ENCODE peak calls at places on chromosomes 2 and 18, in six cellular contexts. R is H1, L is H9, X is IMR-90, Y is neuronal stem cell, S is mesendoderm. C is an unnamed sample.

GRCh38 chr18:35114305-35114704 is 73.1 kb downstream of the MAPRE2 start:
- DNase-seq in R (no peak), L (no peak), X (no peak), Y (no peak), S (no peak), C (no peak)

GRCh38 chr18:36420826-36421225 is 123.3 kb downstream of the FHOD3 start:
- DNase-seq in R (no peak), L (no peak), X (no peak), Y (no peak), S (no peak), C (no peak)

GRCh38 chr2:26245810-26246209 is 1.1 kb downstream of the HADHB start:
- DNase-seq in R (no peak), L (no peak), X (peak), Y (no peak), S (peak), C (no peak)

GRCh38 chr2:138090330-138090729 is 126.1 kb downstream of the HNMT start:
- DNase-seq in R (no peak), L (no peak), X (peak), Y (no peak), S (peak), C (peak)

GRCh38 chr2:30287857-30288513 is 56.7 kb downstream of the LBH start:
- DNase-seq in R (no peak), L (no peak), X (no peak), Y (no peak), S (peak), C (no peak)

GRCh38 chr18:38241736-38242135 is 676.1 kb upstream of the CELF4 start:
- DNase-seq in R (no peak), L (no peak), X (no peak), Y (no peak), S (no peak), C (no peak)

GRCh38 chr2:75582840-75583239 is 22.1 kb upstream of the EVA1A start:
- DNase-seq in R (no peak), L (no peak), X (peak), Y (no peak), S (no peak), C (peak)

GRCh38 chr2:48483506-48483905 is 46.4 kb upstream of the STON1 start:
- DNase-seq in R (no peak), L (no peak), X (peak), Y (no peak), S (no peak), C (no peak)

GRCh38 chr2:240585101-240585500 is 1.4 kb upstream of the CAPN10 start:
- DNase-seq in R (no peak), L (no peak), X (no peak), Y (no peak), S (no peak), C (no peak)

GRCh38 chr18:24762417-24762816 is 302.0 kb downstream of the HRH4 start:
- DNase-seq in R (no peak), L (no peak), X (peak), Y (no peak), S (no peak), C (no peak)

GRCh38 chr18:24766376-24766775 is 305.9 kb downstream of the HRH4 start:
- DNase-seq in R (no peak), L (no peak), X (peak), Y (no peak), S (no peak), C (no peak)

GRCh38 chr18:24764766-24765165 is 304.3 kb downstream of the HRH4 start:
- DNase-seq in R (no peak), L (no peak), X (peak), Y (no peak), S (no peak), C (no peak)

GRCh38 chr18:24763765-24764548 is 303.5 kb downstream of the HRH4 start:
- DNase-seq in R (no peak), L (no peak), X (peak), Y (no peak), S (no peak), C (no peak)

GRCh38 chr18:24761765-24762164 is 301.3 kb downstream of the HRH4 start:
- DNase-seq in R (no peak), L (no peak), X (no peak), Y (no peak), S (no peak), C (no peak)
- H2AK5ac ChIP-seq in R (no peak), L (no peak), X (no peak), Y (no peak), S (no peak), C (no peak)

GRCh38 chr2:230131366-230131765 is 62.6 kb upstream of the SLC16A14 start:
- DNase-seq in R (no peak), L (no peak), X (no peak), Y (no peak), S (no peak), C (no peak)

GRCh38 chr2:230124792-230125452 is 56.2 kb upstream of the SLC16A14 start:
- DNase-seq in R (no peak), L (no peak), X (no peak), Y (no peak), S (no peak), C (no peak)

GRCh38 chr2:230128943-230129342 is 60.2 kb upstream of the SLC16A14 start:
- DNase-seq in R (no peak), L (no peak), X (peak), Y (no peak), S (no peak), C (peak)

GRCh38 chr2:230130668-230131364 is 62.1 kb upstream of the SLC16A14 start:
- DNase-seq in R (no peak), L (no peak), X (peak), Y (no peak), S (peak), C (peak)

GRCh38 chr2:230129343-230129742 is 60.6 kb upstream of the SLC16A14 start:
- DNase-seq in R (no peak), L (no peak), X (no peak), Y (no peak), S (no peak), C (no peak)
- H3K27ac ChIP-seq in R (no peak), L (no peak), X (no peak), Y (no peak), S (no peak), C (no peak)

DNA sequence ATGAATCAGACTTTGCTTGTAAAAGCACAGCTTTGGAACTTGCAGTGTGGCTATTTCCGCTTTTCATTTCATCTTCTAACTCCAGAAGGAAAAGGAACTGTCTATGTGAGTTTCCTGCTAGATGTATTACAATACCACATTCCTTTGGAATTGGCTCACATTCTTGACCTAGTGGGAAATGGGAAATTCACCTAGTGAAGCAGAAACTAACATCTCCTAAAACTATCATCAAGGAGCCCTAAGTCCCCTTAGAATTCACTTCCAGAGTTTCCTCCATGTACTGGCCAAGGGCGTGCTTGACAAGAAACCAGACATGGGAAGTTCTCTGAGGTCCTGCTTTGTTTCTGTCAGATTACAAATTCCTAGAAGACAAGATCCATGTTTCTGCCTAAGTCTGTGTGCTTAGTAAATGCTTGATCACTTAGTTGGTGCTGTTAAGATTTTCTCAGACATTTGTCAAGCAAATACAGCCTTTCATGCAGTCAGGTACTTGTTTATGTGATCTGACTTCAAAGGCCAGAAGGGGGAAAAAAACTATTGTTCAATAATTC is 275.7 kb upstream of the FN1 start:
- DNase-seq in R (no peak), L (no peak), X (peak), Y (no peak), S (peak), C (peak)
- H2AK5ac ChIP-seq in R (no peak), L (no peak), X (peak), Y (no peak), S (no peak), C (no peak)

GRCh38 chr2:160180172-160180571 is 19.9 kb downstream of the ITGB6 start:
- DNase-seq in R (no peak), L (no peak), X (no peak), Y (no peak), S (no peak), C (no peak)

GRCh38 chr2:160168878-160169277 is 31.2 kb downstream of the ITGB6 start:
- DNase-seq in R (no peak), L (no peak), X (no peak), Y (no peak), S (no peak), C (no peak)

GRCh38 chr2:160169401-160169918 is 30.6 kb downstream of the ITGB6 start:
- DNase-seq in R (no peak), L (no peak), X (no peak), Y (no peak), S (no peak), C (peak)

GRCh38 chr2:160175169-160176130 is 24.6 kb downstream of the ITGB6 start:
- DNase-seq in R (no peak), L (no peak), X (no peak), Y (no peak), S (no peak), C (no peak)

GRCh38 chr2:160174322-160174721 is 25.8 kb downstream of the ITGB6 start:
- DNase-seq in R (no peak), L (no peak), X (no peak), Y (no peak), S (peak), C (no peak)
- H3K27ac ChIP-seq in R (no peak), L (no peak), X (no peak), Y (no peak), S (no peak), C (no peak)

GRCh38 chr2:188975497-188976102 is 1.4 kb downstream of the COL3A1 start:
- DNase-seq in R (no peak), L (peak), X (peak), Y (no peak), S (peak), C (no peak)
- H2AK5ac ChIP-seq in R (no peak), L (no peak), X (peak), Y (no peak), S (no peak), C (no peak)

DNA sequence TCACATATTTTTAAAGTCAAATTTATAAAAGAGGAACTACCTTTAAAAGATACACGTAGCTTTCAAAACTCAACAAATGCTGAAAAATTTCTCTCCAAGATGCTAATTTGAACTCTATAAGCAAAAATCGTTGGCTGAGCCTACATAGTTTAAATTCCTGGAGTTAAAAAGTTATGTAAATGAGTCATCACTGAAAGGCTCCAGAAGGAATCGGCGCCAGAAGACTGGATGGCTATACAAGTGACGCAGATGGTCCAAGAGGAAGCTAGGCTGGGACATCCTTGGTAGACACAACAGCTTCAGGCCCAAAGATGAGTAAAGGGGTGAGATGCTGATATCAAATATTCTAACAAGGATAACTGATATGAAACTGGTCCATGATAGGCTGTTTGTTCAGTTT is 22.8 kb upstream of the DNAH6 start:
- DNase-seq in R (no peak), L (no peak), X (peak), Y (no peak), S (peak), C (no peak)
- H3K27ac ChIP-seq in R (no peak), L (no peak), X (peak), Y (no peak), S (no peak), C (no peak)

DNA sequence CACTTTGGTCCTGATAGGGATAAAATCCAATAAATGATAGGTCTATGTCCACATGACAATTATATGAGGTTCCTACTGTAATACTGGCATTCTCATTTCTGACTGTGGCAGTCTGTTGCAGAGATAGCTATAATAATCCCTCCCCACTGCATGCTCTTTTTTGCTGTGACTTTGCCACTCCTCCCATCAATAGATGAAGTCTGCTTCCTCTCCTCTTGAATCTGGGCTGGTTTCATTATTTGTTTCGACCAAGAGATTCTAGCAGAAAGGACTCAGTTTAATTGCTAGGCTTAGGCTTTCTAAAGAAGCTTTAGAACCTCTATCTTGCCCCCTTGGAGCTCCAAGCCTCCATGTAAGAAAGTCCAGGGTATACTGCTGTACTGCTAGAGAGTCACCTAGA is 23.3 kb upstream of the CREB1 start:
- DNase-seq in R (no peak), L (no peak), X (no peak), Y (no peak), S (no peak), C (no peak)
- H2AK5ac ChIP-seq in R (no peak), L (no peak), X (peak), Y (no peak), S (no peak), C (no peak)

GRCh38 chr2:1758112-1758630 is 13.9 kb upstream of the PXDN start:
- DNase-seq in R (no peak), L (no peak), X (peak), Y (no peak), S (no peak), C (no peak)

GRCh38 chr2:1757567-1757966 is 13.3 kb upstream of the PXDN start:
- DNase-seq in R (no peak), L (no peak), X (no peak), Y (no peak), S (no peak), C (no peak)

GRCh38 chr2:1756456-1756855 is 12.1 kb upstream of the PXDN start:
- DNase-seq in R (no peak), L (no peak), X (no peak), Y (no peak), S (no peak), C (no peak)

GRCh38 chr2:1759611-1759930 is 15.3 kb upstream of the PXDN start:
- DNase-seq in R (no peak), L (no peak), X (no peak), Y (no peak), S (no peak), C (no peak)

GRCh38 chr2:1758774-1759610 is 14.7 kb upstream of the PXDN start:
- DNase-seq in R (no peak), L (no peak), X (no peak), Y (no peak), S (no peak), C (no peak)
- H3K27ac ChIP-seq in R (no peak), L (no peak), X (peak), Y (no peak), S (no peak), C (no peak)

GRCh38 chr2:96599941-96600340 is 38.2 kb downstream of the KANSL3 start:
- DNase-seq in R (no peak), L (no peak), X (no peak), Y (no peak), S (no peak), C (no peak)

GRCh38 chr2:96594282-96594681 is 43.8 kb downstream of the KANSL3 start:
- DNase-seq in R (no peak), L (no peak), X (no peak), Y (no peak), S (no peak), C (no peak)

GRCh38 chr2:96594701-96595152 is 43.4 kb downstream of the KANSL3 start:
- DNase-seq in R (no peak), L (no peak), X (no peak), Y (no peak), S (no peak), C (no peak)

GRCh38 chr2:96601382-96602292 is 36.5 kb downstream of the KANSL3 start:
- DNase-seq in R (no peak), L (no peak), X (no peak), Y (no peak), S (no peak), C (no peak)

DNA sequence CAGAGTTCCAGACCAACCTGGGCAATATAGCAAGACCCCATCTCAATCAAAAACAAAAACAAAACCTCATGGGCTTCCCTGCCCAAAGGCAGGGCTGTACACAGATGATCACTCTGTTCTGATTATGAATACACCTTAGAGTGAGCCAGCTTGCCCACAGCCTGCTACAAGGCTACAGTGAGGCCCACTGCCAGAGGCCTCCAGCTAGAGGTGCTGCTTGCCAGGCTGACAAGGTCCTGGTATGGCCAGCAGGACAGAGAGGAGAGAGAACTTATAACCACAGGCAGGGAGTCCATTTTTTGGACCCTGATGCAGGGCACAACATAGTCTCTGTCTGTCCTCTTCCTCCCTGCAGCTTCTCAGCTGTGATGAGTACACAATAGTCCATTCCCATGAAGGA is 41.5 kb downstream of the KANSL3 start:
- DNase-seq in R (no peak), L (no peak), X (no peak), Y (no peak), S (no peak), C (no peak)
- H2AK5ac ChIP-seq in R (no peak), L (no peak), X (no peak), Y (no peak), S (no peak), C (no peak)

GRCh38 chr2:9799729-9800632 is 43.3 kb upstream of the TAF1B start:
- DNase-seq in R (peak), L (peak), X (peak), Y (peak), S (peak), C (peak)

GRCh38 chr2:9797681-9798556 is 45.4 kb upstream of the TAF1B start:
- DNase-seq in R (no peak), L (no peak), X (no peak), Y (no peak), S (no peak), C (peak)

GRCh38 chr2:9797086-9797485 is 46.2 kb upstream of the TAF1B start:
- DNase-seq in R (no peak), L (no peak), X (no peak), Y (no peak), S (no peak), C (no peak)

GRCh38 chr2:9800639-9800974 is 42.7 kb upstream of the TAF1B start:
- DNase-seq in R (no peak), L (no peak), X (no peak), Y (no peak), S (no peak), C (no peak)

GRCh38 chr2:9799011-9799596 is 44.2 kb upstream of the TAF1B start:
- DNase-seq in R (no peak), L (no peak), X (no peak), Y (no peak), S (no peak), C (peak)
- H3K27ac ChIP-seq in R (no peak), L (no peak), X (no peak), Y (no peak), S (no peak), C (peak)